ENCODE peak calls at places on chromosome 16, in ten cellular contexts. X is tibial artery, I is lung, H is breast epithelium, V is heart right ventricle, W is PC-9, O is NT2/D1, R is upper lobe of right lung, Z is left ventricle myocardium inferior, U is fibroblast of lung. F is an unnamed sample.

GRCh38 chr16:65118866-65119265 is 3.0 kb downstream of the CDH11 start:
- DNase-seq in X (no peak), I (no peak), H (no peak), V (no peak), W (no peak), O (no peak), R (no peak), Z (no peak), U (peak; percentile 37), F (no peak)

GRCh38 chr16:1772908-1773702 is at the start of gene MRPS34:
- DNase-seq in X (peak; percentile 77), I (peak; percentile 83), H (no peak), V (peak; percentile 86), W (peak; percentile 69), O (peak; percentile 82), R (peak; percentile 92), Z (peak; percentile 86), U (peak; percentile 86), F (peak; percentile 87)

GRCh38 chr16:70253291-70254094 is 1.8 kb upstream of the EXOSC6 start:
- DNase-seq in X (no peak), I (no peak), H (no peak), V (no peak), W (no peak), O (peak; percentile 54), R (no peak), Z (no peak), U (peak; percentile 42), F (no peak)

GRCh38 chr16:69848635-69849545 is 86.8 kb downstream of the WWP2 start:
- DNase-seq in X (peak; percentile 93), I (peak; percentile 74), H (peak; percentile 70), V (peak; percentile 82), W (no peak), O (no peak), R (peak; percentile 65), Z (peak; percentile 86), U (peak; percentile 95), F (peak; percentile 93)

GRCh38 chr16:6884002-6884401 is 448.6 kb upstream of the RBFOX1 start:
- DNase-seq in X (no peak), I (no peak), H (no peak), V (no peak), W (no peak), O (no peak), R (no peak), Z (no peak), U (no peak), F (no peak)

GRCh38 chr16:19138601-19139000 is 24.8 kb downstream of the ITPRIPL2 start:
- DNase-seq in X (peak; percentile 91), I (peak; percentile 66), H (peak; percentile 80), V (peak; percentile 62), W (peak; percentile 84), O (no peak), R (no peak), Z (peak; percentile 71), U (peak; percentile 38), F (peak; percentile 77)

GRCh38 chr16:65697061-65697460 is 575.2 kb upstream of the CDH11 start:
- DNase-seq in X (no peak), I (no peak), H (no peak), V (no peak), W (no peak), O (no peak), R (no peak), Z (no peak), U (no peak), F (no peak)

GRCh38 chr16:69145658-69146057 is 13.2 kb downstream of the UTP4 start:
- DNase-seq in X (no peak), I (no peak), H (no peak), V (no peak), W (no peak), O (no peak), R (no peak), Z (no peak), U (peak; percentile 53), F (no peak)

GRCh38 chr16:64545769-64546168 is 576.1 kb downstream of the CDH11 start:
- DNase-seq in X (no peak), I (no peak), H (no peak), V (no peak), W (no peak), O (no peak), R (no peak), Z (no peak), U (peak; percentile 12), F (no peak)

GRCh38 chr16:79823644-79824043 is 223.1 kb upstream of the MAF start:
- DNase-seq in X (no peak), I (no peak), H (no peak), V (no peak), W (no peak), O (no peak), R (no peak), Z (no peak), U (no peak), F (no peak)

GRCh38 chr16:8565498-8565897 is 24.8 kb downstream of the TMEM114 start:
- DNase-seq in X (no peak), I (no peak), H (no peak), V (no peak), W (no peak), O (no peak), R (no peak), Z (no peak), U (no peak), F (no peak)

DNA sequence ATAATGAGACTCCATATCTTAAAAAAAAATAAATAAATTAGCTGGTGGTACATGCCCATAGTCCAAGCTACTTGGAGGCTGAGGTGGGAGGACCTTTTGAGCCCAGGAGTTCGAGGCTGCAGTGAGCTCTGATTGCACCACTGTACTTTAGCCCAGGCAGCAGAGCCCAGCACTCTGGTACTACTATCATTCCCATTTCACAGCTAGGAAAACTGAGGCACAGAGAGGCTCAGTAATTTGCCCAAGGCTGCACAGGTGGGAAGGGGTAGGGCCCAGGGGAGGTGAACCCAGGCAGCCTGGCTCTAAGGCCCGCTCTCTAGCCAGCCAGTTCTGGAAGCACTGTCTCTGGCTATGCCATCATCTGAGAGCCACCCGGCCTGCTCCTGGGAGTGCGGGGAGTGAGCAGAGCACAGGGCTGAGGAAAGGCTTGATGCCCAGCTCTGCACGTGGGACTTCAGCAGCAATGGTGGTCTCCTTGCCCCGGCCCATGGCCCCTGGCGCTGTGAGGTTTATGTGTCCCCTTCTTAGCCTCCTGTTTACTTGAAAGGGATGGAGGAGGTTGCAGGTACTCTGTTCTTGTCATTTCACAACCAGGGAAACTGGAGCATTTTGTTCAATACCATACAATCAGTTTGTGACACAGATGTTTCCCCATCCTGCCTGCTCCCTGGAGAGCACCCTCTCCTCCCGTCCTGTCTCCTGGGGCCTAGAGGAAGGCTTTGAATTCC is 222.3 kb downstream of the KATNIP start:
- DNase-seq in X (no peak), I (no peak), H (no peak), V (no peak), W (no peak), O (no peak), R (no peak), Z (no peak), U (no peak), F (no peak)
- H3K4me1 ChIP-seq in X (peaks cover 4% of the 10 kb centered on the region), I (no peaks in the 10 kb centered on the region), H (no peaks in the 10 kb centered on the region), V (no peaks in the 10 kb centered on the region), W (no peaks in the 10 kb centered on the region), O (peaks cover 13% of the 10 kb centered on the region), R (no peaks in the 10 kb centered on the region), Z (no peaks in the 10 kb centered on the region), U (no peaks in the 10 kb centered on the region), F (peaks cover 18% of the 10 kb centered on the region)

GRCh38 chr16:67652578-67653130 is 7.4 kb downstream of the ACD start:
- DNase-seq in X (no peak), I (no peak), H (no peak), V (peak; percentile 16), W (no peak), O (no peak), R (no peak), Z (no peak), U (no peak), F (peak; percentile 54)
- H3K4me3 ChIP-seq in X (peak overlapping the region; percentile 38), I (no peak overlapping the region), H (peak overlapping the region; percentile 64), V (peak overlapping the region; percentile 43), W (peak overlapping the region; percentile 45), O (peak overlapping the region; percentile 76), R (peak overlapping the region; percentile 26), Z (peak overlapping the region; percentile 60), U (no peak overlapping the region), F (peak overlapping the region; percentile 74)

DNA sequence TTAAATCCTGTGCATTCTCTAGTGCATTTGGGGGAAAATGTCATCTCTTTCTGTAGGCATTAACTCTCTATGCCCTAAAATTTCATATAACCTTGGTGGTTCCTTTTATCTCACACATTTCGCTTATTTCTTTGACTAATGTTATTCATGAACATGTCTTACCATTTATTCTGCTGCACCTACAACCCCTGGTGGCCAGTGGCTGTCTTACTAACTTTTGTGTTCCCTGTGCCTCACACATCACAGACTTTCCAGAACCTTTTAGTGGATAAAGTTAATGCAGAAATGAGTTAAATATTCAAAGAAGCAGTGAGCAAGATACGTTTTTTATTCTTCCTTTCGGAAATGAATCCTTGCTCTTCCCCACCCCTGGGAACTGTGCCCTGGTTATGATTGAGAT is 111.9 kb downstream of the CDH13 start:
- DNase-seq in X (no peak), I (no peak), H (no peak), V (no peak), W (no peak), O (no peak), R (no peak), Z (no peak), U (no peak), F (peak; percentile 22)
- H3K27me3 ChIP-seq in X (no peaks in the 10 kb centered on the region), I (no peaks in the 10 kb centered on the region), H (no peaks in the 10 kb centered on the region), V (no peaks in the 10 kb centered on the region), W (no peaks in the 10 kb centered on the region), O (no peaks in the 10 kb centered on the region), R (no peaks in the 10 kb centered on the region), Z (no peaks in the 10 kb centered on the region), U (no peaks in the 10 kb centered on the region), F (no peaks in the 10 kb centered on the region)

GRCh38 chr16:57649846-57650245 is 18.3 kb upstream of the ADGRG3 start:
- DNase-seq in X (no peak), I (no peak), H (no peak), V (no peak), W (no peak), O (no peak), R (no peak), Z (no peak), U (no peak), F (no peak)

GRCh38 chr16:57648125-57648524 is 19.7 kb downstream of the ADGRG1 start:
- DNase-seq in X (no peak), I (no peak), H (no peak), V (no peak), W (no peak), O (no peak), R (no peak), Z (no peak), U (no peak), F (no peak)

GRCh38 chr16:57647136-57647875 is 18.9 kb downstream of the ADGRG1 start:
- DNase-seq in X (no peak), I (no peak), H (no peak), V (no peak), W (peak; percentile 51), O (no peak), R (no peak), Z (no peak), U (no peak), F (no peak)

GRCh38 chr16:57648590-57649442 is 19.3 kb upstream of the ADGRG3 start:
- DNase-seq in X (peak; percentile 60), I (peak; percentile 85), H (peak; percentile 74), V (peak; percentile 79), W (peak; percentile 67), O (peak; percentile 83), R (peak; percentile 86), Z (peak; percentile 72), U (peak; percentile 52), F (peak; percentile 78)

DNA sequence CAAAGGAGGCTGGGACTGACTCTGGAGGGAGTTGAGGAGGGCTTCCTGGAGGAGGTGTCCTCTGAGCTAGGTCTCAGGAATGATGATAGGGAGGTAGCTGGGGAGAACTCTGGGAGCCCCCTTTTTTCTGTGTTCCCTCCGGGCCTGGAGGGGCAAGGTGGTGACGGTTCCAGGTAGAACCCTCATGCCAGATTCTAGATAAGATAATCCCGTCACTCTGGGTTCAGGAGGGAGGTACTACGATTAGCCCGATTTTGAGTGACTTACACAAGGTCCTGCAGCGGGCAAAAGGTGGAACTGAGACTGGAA is 18.7 kb upstream of the ADGRG3 start:
- DNase-seq in X (no peak), I (no peak), H (no peak), V (no peak), W (no peak), O (no peak), R (no peak), Z (no peak), U (no peak), F (no peak)
- H3K4me1 ChIP-seq in X (peaks cover 6% of the 10 kb centered on the region), I (peaks cover 17% of the 10 kb centered on the region), H (no peaks in the 10 kb centered on the region), V (peaks cover 38% of the 10 kb centered on the region), W (peaks cover 34% of the 10 kb centered on the region), O (peaks cover 16% of the 10 kb centered on the region), R (peaks cover 13% of the 10 kb centered on the region), Z (peaks cover 49% of the 10 kb centered on the region), U (no peaks in the 10 kb centered on the region), F (peaks cover 31% of the 10 kb centered on the region)

F was measured in SJSA1.